ENCODE peak calls at places on chromosome 2, in nine cellular contexts. M, K, D, G, V, Z, L, S and B are unnamed samples.

GRCh38 chr2:181466661-181467576 is 9.7 kb downstream of the ITGA4 start:
- DNase-seq in M (peak; percentile 57), K (peak; percentile 10), D (peak; percentile 63), G (peak; percentile 56), V (no peak), Z (peak; percentile 85), L (peak; percentile 73), S (no peak), B (peak; percentile 51)

GRCh38 chr2:120470041-120470716 is 124.2 kb downstream of the INHBB start:
- DNase-seq in M (peak; percentile 88), K (no peak), D (no peak), G (no peak), V (peak; percentile 12), Z (no peak), L (no peak), S (peak; percentile 58), B (peak; percentile 95)

GRCh38 chr2:85905187-85905666 is 16.4 kb upstream of the ST3GAL5 start:
- DNase-seq in M (no peak), K (no peak), D (no peak), G (no peak), V (no peak), Z (no peak), L (no peak), S (no peak), B (no peak)

GRCh38 chr2:54500404-54501147 is 44.4 kb downstream of the SPTBN1 start:
- DNase-seq in M (no peak), K (no peak), D (no peak), G (no peak), V (no peak), Z (no peak), L (no peak), S (no peak), B (no peak)

GRCh38 chr2:68936462-68936861 is 16.2 kb downstream of the GKN2 start:
- DNase-seq in M (no peak), K (no peak), D (no peak), G (no peak), V (no peak), Z (no peak), L (no peak), S (peak; percentile 20), B (peak; percentile 29)

GRCh38 chr2:7825591-7826312 is 856.1 kb upstream of the ID2 start:
- DNase-seq in M (no peak), K (no peak), D (no peak), G (no peak), V (no peak), Z (no peak), L (no peak), S (peak; percentile 87), B (peak; percentile 58)

GRCh38 chr2:104849618-104850097 is 4.3 kb upstream of the POU3F3 start:
- DNase-seq in M (no peak), K (peak; percentile 17), D (peak; percentile 89), G (peak; percentile 61), V (no peak), Z (peak; percentile 83), L (peak; percentile 24), S (peak; percentile 22), B (peak; percentile 50)

GRCh38 chr2:24702800-24703199 is 90.4 kb downstream of the PTRHD1 start:
- DNase-seq in M (no peak), K (peak; percentile 68), D (no peak), G (no peak), V (no peak), Z (no peak), L (no peak), S (peak; percentile 80), B (peak; percentile 86)

GRCh38 chr2:3627500-3628100 is 30.4 kb upstream of the ALLC start:
- DNase-seq in M (peak; percentile 36), K (no peak), D (no peak), G (no peak), V (no peak), Z (no peak), L (no peak), S (no peak), B (no peak)